ENCODE peak calls at places on chromosomes 7 and 10, in four cellular contexts. B is body of pancreas, H is mucosa of descending colon, N is prostate gland. T is an unnamed sample.

GRCh38 chr10:121069061-121069850 is 218.1 kb downstream of the WDR11 start:
- DNase-seq in H (no peak), B (no peak), N (no peak), T (no peak)

GRCh38 chr10:13239923-13240322 is 5.7 kb upstream of the UCMA start:
- DNase-seq in H (no peak), N (no peak), B (no peak), T (no peak)

GRCh38 chr7:28990200-28990960 is 32.2 kb upstream of the TRIL start:
- DNase-seq in B (no peak), H (no peak), N (no peak), T (peak)

GRCh38 chr7:37824987-37825509 is 23.3 kb upstream of the NME8 start:
- DNase-seq in N (no peak), B (no peak), H (no peak), T (no peak)

GRCh38 chr7:47809387-47809786 is 138.9 kb downstream of the PKD1L1 start:
- DNase-seq in N (no peak), B (peak), H (no peak), T (no peak)

GRCh38 chr7:11373546-11374142 is 400.0 kb downstream of the PHF14 start:
- DNase-seq in H (no peak), B (no peak), N (no peak), T (peak)

GRCh38 chr10:22022257-22023051 is 18.9 kb upstream of the DNAJC1 start:
- DNase-seq in H (peak), N (no peak), B (no peak), T (peak)

GRCh38 chr10:74056081-74056818 is 58.3 kb downstream of the VCL start:
- DNase-seq in N (no peak), H (no peak), B (peak), T (peak)

GRCh38 chr7:21616796-21617436 is 74.1 kb downstream of the DNAH11 start:
- DNase-seq in B (no peak), H (no peak), N (no peak), T (peak)

GRCh38 chr7:74655785-74656420 is 1.6 kb upstream of the GTF2I start:
- DNase-seq in B (no peak), N (no peak), H (no peak), T (no peak)

GRCh38 chr10:22610595-22610994 is 103.8 kb downstream of the PIP4K2A start:
- DNase-seq in B (no peak), H (no peak), N (no peak), T (no peak)

GRCh38 chr10:80100861-80101695 is 22.6 kb downstream of the TMEM254 start:
- DNase-seq in B (no peak), N (peak), H (no peak), T (no peak)

GRCh38 chr7:12474035-12474434 is 70.4 kb upstream of the VWDE start:
- DNase-seq in B (no peak), N (no peak), H (no peak), T (no peak)

GRCh38 chr10:128305601-128306345 is 179.6 kb upstream of the MKI67 start:
- DNase-seq in B (no peak), N (no peak), H (no peak), T (no peak)

GRCh38 chr7:129635300-129636029 is 23.9 kb downstream of the NRF1 start:
- DNase-seq in N (peak), H (peak), B (peak), T (peak)

GRCh38 chr7:44847920-44848634 is at the start of gene H2AZ2:
- DNase-seq in B (peak), H (peak), N (peak), T (peak)
- H3K4me3 ChIP-seq in B (peak), H (peak), N (peak), T (peak)

GRCh38 chr10:173741-174140 is 38.5 kb downstream of the ZMYND11 start:
- DNase-seq in N (no peak), H (no peak), B (no peak), T (no peak)

GRCh38 chr10:182441-183201 is 47.4 kb downstream of the ZMYND11 start:
- DNase-seq in H (no peak), B (no peak), N (no peak), T (peak)

GRCh38 chr10:178723-179122 is 43.5 kb downstream of the ZMYND11 start:
- DNase-seq in H (no peak), N (no peak), B (no peak), T (peak)

GRCh38 chr10:176677-177076 is 41.4 kb downstream of the ZMYND11 start:
- DNase-seq in H (no peak), N (no peak), B (no peak), T (no peak)

DNA sequence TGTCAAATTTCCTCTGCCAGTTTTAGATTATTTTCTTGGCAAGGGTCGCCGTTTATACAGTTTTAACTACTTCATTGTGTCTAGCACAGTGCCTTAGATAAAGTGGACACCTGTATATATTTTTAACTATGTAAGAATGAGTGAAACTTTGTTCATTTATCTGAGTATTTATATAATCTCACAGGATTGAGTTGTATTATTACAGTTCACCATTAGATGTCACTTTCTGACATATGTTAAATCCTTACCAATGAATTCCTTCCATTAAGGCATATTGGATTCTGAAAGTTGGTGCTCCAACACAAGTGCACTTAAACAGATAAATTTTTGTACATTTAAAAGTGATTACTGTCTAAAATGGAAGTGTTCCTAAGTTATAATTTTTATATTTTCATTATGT is 43.0 kb downstream of the ZMYND11 start:
- DNase-seq in N (no peak), H (no peak), B (no peak), T (peak)
- TF ChIP-seq CTCF in N (no peak), H (no peak), B (peak), T (peak)

GRCh38 chr10:5484205-5484604 is 15.2 kb downstream of the CALML5 start:
- DNase-seq in N (no peak), B (no peak), H (no peak), T (peak)
- H3K4me3 ChIP-seq in N (no peak), B (no peak), H (no peak), T (no peak)

DNA sequence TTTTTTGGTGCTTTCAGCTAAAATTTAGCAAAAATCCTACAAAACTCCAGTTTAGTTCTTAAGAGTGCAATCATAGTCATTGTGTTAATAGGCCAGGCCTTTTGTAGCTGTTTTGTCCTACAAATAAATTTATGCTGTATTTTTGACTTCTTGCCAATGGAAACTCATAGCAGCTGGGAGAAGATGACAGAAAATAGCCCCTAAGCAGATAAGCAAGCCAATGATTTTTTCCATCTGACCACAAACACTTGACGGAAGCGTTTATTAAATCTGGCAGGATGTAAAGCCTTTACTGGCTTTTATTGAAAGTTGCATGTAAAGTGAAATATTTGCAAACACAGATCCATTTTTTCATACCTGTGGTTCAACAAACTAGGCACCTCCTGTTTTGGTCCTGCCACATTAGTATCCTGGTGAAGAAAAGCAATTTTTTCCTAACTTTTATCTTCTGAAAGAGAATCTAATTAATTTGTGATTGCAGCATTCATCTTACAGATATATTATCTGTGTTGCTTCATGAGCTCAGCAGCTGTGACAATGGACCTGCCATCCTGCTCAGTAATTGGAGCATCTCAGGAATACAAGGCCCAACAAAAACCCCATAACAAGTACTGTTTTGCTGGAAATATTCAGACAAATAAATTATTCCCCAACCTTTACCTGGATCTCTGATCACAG is 1063.8 kb upstream of the GHITM start:
- DNase-seq in B (no peak), N (no peak), H (no peak), T (no peak)
- TF ChIP-seq CTCF in B (no peak), N (no peak), H (no peak), T (no peak)

DNA sequence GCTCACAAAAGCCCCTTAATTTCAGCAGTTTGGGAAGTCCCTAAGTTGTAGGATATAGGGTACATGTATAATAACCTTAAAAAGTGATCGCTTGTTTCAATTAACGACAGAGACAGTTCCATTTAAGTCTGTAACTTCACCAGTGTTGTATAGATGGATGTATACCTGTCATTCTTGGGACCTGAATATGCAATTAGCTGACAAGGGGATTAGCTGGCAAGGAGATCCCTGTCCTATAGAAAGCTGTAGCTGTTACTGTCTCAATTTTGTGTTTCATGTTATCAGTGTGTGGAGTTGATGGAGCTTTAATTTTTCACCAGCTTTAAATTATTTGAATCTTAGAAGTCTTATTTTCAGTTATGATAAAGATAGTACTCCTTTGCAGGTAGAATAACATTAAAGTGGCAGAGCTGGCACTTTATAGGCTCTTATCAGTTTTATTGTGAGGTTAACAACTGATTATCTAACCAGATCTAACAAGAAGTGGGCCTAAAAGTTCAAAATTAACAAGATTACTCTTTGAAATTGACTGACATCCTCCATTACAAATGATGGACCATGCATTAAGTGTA is 10.6 kb downstream of the TRIM24 start:
- DNase-seq in H (no peak), N (no peak), B (no peak), T (no peak)
- H3K4me3 ChIP-seq in H (no peak), N (no peak), B (no peak), T (no peak)

GRCh38 chr7:42242381-42242780 is 5.4 kb upstream of the GLI3 start:
- DNase-seq in B (no peak), H (no peak), N (no peak), T (no peak)

GRCh38 chr7:42250411-42250810 is 13.4 kb upstream of the GLI3 start:
- DNase-seq in N (no peak), H (no peak), B (no peak), T (no peak)

GRCh38 chr7:42248579-42248978 is 11.6 kb upstream of the GLI3 start:
- DNase-seq in H (no peak), B (no peak), N (no peak), T (no peak)

GRCh38 chr7:42244828-42245227 is 7.8 kb upstream of the GLI3 start:
- DNase-seq in H (no peak), B (no peak), N (no peak), T (peak)

GRCh38 chr7:42247301-42247700 is 10.3 kb upstream of the GLI3 start:
- DNase-seq in H (no peak), N (no peak), B (no peak), T (peak)
- TF ChIP-seq CTCF in H (no peak), N (no peak), B (no peak), T (peak)